ENCODE peak calls at places on chromosomes 1 and 21, in four cellular contexts. T, U, S and B are unnamed samples.

GRCh38 chr1:93471911-93472310 is 24.0 kb downstream of the FNBP1L start:
- DNase-seq in U (no peak), S (peak; percentile 59), T (no peak), B (peak; percentile 89)

GRCh38 chr1:151408891-151409290 is 9.5 kb downstream of the PSMB4 start:
- DNase-seq in T (no peak), U (no peak), S (no peak), B (no peak)

GRCh38 chr1:58884706-58885661 is 101.1 kb upstream of the JUN start:
- DNase-seq in U (no peak), S (no peak), T (peak; percentile 61), B (no peak)

GRCh38 chr21:27346041-27346448 is 379.2 kb upstream of the ADAMTS5 start:
- DNase-seq in T (no peak), U (no peak), S (peak; percentile 28), B (peak; percentile 54)

GRCh38 chr1:182426442-182427430 is 23.2 kb upstream of the RGSL1 start:
- DNase-seq in T (no peak), U (no peak), S (no peak), B (no peak)

GRCh38 chr21:29376556-29376955 is 77.8 kb downstream of the BACH1 start:
- DNase-seq in T (peak; percentile 5), S (peak; percentile 57), U (no peak), B (peak; percentile 42)

GRCh38 chr21:44849616-44850130 is 23.8 kb downstream of the PTTG1IP start:
- DNase-seq in U (peak; percentile 64), T (no peak), S (no peak), B (no peak)

GRCh38 chr1:161082996-161083742 is 6.2 kb downstream of the NECTIN4 start:
- DNase-seq in S (peak; percentile 92), T (no peak), U (peak; percentile 96), B (peak; percentile 94)

GRCh38 chr1:103448560-103448959 is 76.9 kb upstream of the RNPC3 start:
- DNase-seq in U (no peak), S (no peak), T (no peak), B (no peak)

GRCh38 chr1:222171005-222171404 is 376.9 kb downstream of the HHIPL2 start:
- DNase-seq in T (no peak), S (peak; percentile 60), U (no peak), B (peak; percentile 46)

GRCh38 chr1:95169544-95169943 is 52.4 kb downstream of the TLCD4 start:
- DNase-seq in S (peak; percentile 3), U (no peak), T (no peak), B (peak; percentile 72)

GRCh38 chr1:28508435-28508754 is 2.6 kb downstream of the RCC1 start:
- DNase-seq in U (no peak), T (no peak), S (no peak), B (no peak)

GRCh38 chr1:15583016-15583706 is 1.7 kb downstream of the AGMAT start:
- DNase-seq in T (no peak), U (no peak), S (no peak), B (no peak)

GRCh38 chr21:40176732-40177131 is 309.5 kb downstream of the PCP4 start:
- DNase-seq in T (peak; percentile 98), U (no peak), S (no peak), B (no peak)

GRCh38 chr1:107548276-107548675 is 407.4 kb downstream of the NTNG1 start:
- DNase-seq in U (no peak), S (no peak), T (peak; percentile 48), B (no peak)